ENCODE peak calls at places on chromosomes 11 and 22, in ten cellular contexts. P, Y, R, S, X, C, L, F, A and M are unnamed samples.

GRCh38 chr22:49551897-49552659 is 275.6 kb downstream of the BRD1 start:
- DNase-seq in Y (no peak), L (peak), S (no peak), C (no peak), X (no peak), R (no peak), F (no peak), P (no peak), A (no peak), M (no peak)

GRCh38 chr22:30392661-30393321 is 4.0 kb upstream of the SEC14L2 start:
- DNase-seq in P (no peak), Y (no peak), S (no peak), A (no peak), X (no peak), C (no peak), R (no peak), F (no peak), L (peak), M (no peak)

GRCh38 chr11:61972796-61973602 is 5.6 kb upstream of the FTH1 start:
- DNase-seq in R (peak), F (no peak), C (no peak), A (peak), L (peak), P (no peak), Y (no peak), X (no peak), S (no peak), M (peak)

GRCh38 chr11:111419641-111420327 is 40.7 kb upstream of the POU2AF1 start:
- DNase-seq in F (no peak), X (no peak), L (no peak), S (no peak), Y (no peak), C (no peak), R (no peak), A (no peak), P (no peak), M (peak)

GRCh38 chr22:18057568-18058209 is 20.1 kb upstream of the PEX26 start:
- DNase-seq in P (no peak), F (peak), X (no peak), Y (peak), L (peak), S (no peak), C (no peak), R (peak), A (peak), M (peak)

GRCh38 chr11:35632301-35632700 is 14.0 kb downstream of the FJX1 start:
- DNase-seq in Y (no peak), R (no peak), S (no peak), L (no peak), P (no peak), A (no peak), F (peak), C (no peak), X (no peak), M (no peak)

GRCh38 chr22:39257522-39258475 is 13.0 kb upstream of the PDGFB start:
- DNase-seq in F (no peak), S (no peak), Y (no peak), L (no peak), P (no peak), C (no peak), A (no peak), R (no peak), X (no peak), M (no peak)

GRCh38 chr11:26761382-26761781 is 39.5 kb upstream of the SLC5A12 start:
- DNase-seq in Y (no peak), P (no peak), F (no peak), A (no peak), X (no peak), L (no peak), R (no peak), S (no peak), C (no peak), M (no peak)

GRCh38 chr11:8794677-8795103 is 112.1 kb downstream of the RPL27A start:
- DNase-seq in A (peak), C (no peak), Y (no peak), R (peak), F (no peak), X (no peak), S (no peak), P (no peak), L (no peak), M (no peak)

GRCh38 chr11:95791385-95792033 is 1.2 kb downstream of the CEP57 start:
- DNase-seq in C (no peak), X (no peak), Y (no peak), P (no peak), A (no peak), L (no peak), S (no peak), R (no peak), F (no peak), M (no peak)

GRCh38 chr11:116379185-116379828 is 393.5 kb downstream of the BUD13 start:
- DNase-seq in A (peak), S (no peak), L (no peak), R (peak), X (no peak), Y (peak), P (no peak), C (no peak), F (peak), M (no peak)

GRCh38 chr11:79809487-79809886 is 368.7 kb upstream of the TENM4 start:
- DNase-seq in S (no peak), R (no peak), L (no peak), A (no peak), P (no peak), Y (no peak), C (no peak), X (peak), F (no peak), M (no peak)

GRCh38 chr11:68145120-68145866 is 24.1 kb upstream of the CHKA start:
- DNase-seq in A (no peak), X (no peak), R (peak), C (no peak), F (peak), P (no peak), Y (no peak), L (no peak), S (no peak), M (no peak)